ENCODE peak calls at places on chromosomes 2 and 18, in seven cellular contexts. S is SK-N-SH, B is OCI-LY7, A is H9, G is foreskin keratinocyte, I is transverse colon, R is tibial artery. V is an unnamed sample.

GRCh38 chr2:195899226-195899625 is 169.4 kb downstream of the DNAH7 start:
- DNase-seq in S (no peak), I (no peak), G (no peak), B (no peak), R (no peak), A (no peak), V (no peak)

GRCh38 chr2:232438951-232439757 is 16.8 kb upstream of the ALPI start:
- DNase-seq in S (peak; percentile 70), G (no peak), B (peak; percentile 28), A (peak; percentile 63), R (no peak), I (peak; percentile 45), V (no peak)

GRCh38 chr2:28587526-28588230 is 91.8 kb downstream of the PLB1 start:
- DNase-seq in R (no peak), A (no peak), G (no peak), S (no peak), B (no peak), I (no peak), V (no peak)

GRCh38 chr2:169291517-169291916 is 70.8 kb downstream of the LRP2 start:
- DNase-seq in S (no peak), R (no peak), I (no peak), G (no peak), A (no peak), B (no peak), V (no peak)

GRCh38 chr2:70515938-70516337 is 37.7 kb downstream of the TGFA start:
- DNase-seq in S (no peak), G (no peak), B (peak; percentile 1), A (no peak), R (no peak), I (no peak), V (no peak)

GRCh38 chr2:10514287-10514686 is 66.2 kb upstream of the ODC1 start:
- DNase-seq in S (no peak), I (no peak), B (no peak), R (no peak), G (no peak), A (no peak), V (no peak)

GRCh38 chr2:24203029-24203786 is 28.4 kb downstream of the FAM228A start:
- DNase-seq in G (no peak), I (no peak), R (no peak), B (no peak), A (no peak), S (no peak), V (peak; percentile 35)

GRCh38 chr2:232421189-232421785 is 14.6 kb downstream of the ALPG start:
- DNase-seq in A (peak; percentile 74), R (no peak), I (no peak), S (no peak), G (no peak), B (no peak), V (peak; percentile 33)

GRCh38 chr2:104944495-104944894 is 90.6 kb downstream of the POU3F3 start:
- DNase-seq in R (no peak), B (peak; percentile 16), A (no peak), G (no peak), S (peak; percentile 35), I (no peak), V (peak; percentile 63)

GRCh38 chr18:8721716-8722115 is 16.4 kb downstream of the MTCL1 start:
- DNase-seq in I (no peak), R (no peak), S (no peak), B (no peak), G (peak; percentile 36), A (no peak), V (no peak)

GRCh38 chr2:218138047-218138446 is 12.2 kb downstream of the CXCR2 start:
- DNase-seq in B (no peak), G (peak; percentile 42), I (no peak), A (no peak), R (no peak), S (no peak), V (no peak)

GRCh38 chr2:179171371-179171770 is 93.3 kb downstream of the SESTD1 start:
- DNase-seq in R (no peak), S (no peak), A (no peak), B (no peak), G (no peak), I (no peak), V (no peak)

GRCh38 chr2:67851946-67852345 is 210.9 kb downstream of the C1D start:
- DNase-seq in G (no peak), A (no peak), B (no peak), I (no peak), R (no peak), S (no peak), V (no peak)

GRCh38 chr2:108547606-108548005 is 13.3 kb downstream of the LIMS1 start:
- DNase-seq in S (no peak), B (no peak), R (no peak), I (no peak), G (no peak), A (no peak), V (no peak)

GRCh38 chr2:131400849-131401248 is 36.9 kb upstream of the RAB6D start:
- DNase-seq in G (no peak), R (no peak), B (no peak), A (no peak), S (no peak), I (no peak), V (no peak)

GRCh38 chr2:24016376-24016761 is 6.5 kb downstream of the MFSD2B start:
- DNase-seq in R (no peak), S (peak; percentile 36), I (no peak), B (no peak), G (no peak), A (no peak), V (no peak)

GRCh38 chr2:240988146-240988545 is 10.3 kb upstream of the SNED1 start:
- DNase-seq in R (peak; percentile 18), S (no peak), I (peak; percentile 7), G (no peak), A (no peak), B (no peak), V (no peak)

GRCh38 chr2:238597638-238598528 is 171.2 kb downstream of the ASB1 start:
- DNase-seq in I (no peak), S (no peak), G (no peak), A (no peak), B (no peak), R (no peak), V (no peak)

GRCh38 chr2:227366861-227367800 is 12.0 kb downstream of the TM4SF20 start:
- DNase-seq in R (peak; percentile 46), S (no peak), G (no peak), B (no peak), I (no peak), A (no peak), V (no peak)

GRCh38 chr18:56284319-56284718 is 354.1 kb downstream of the TXNL1 start:
- DNase-seq in R (no peak), G (no peak), S (no peak), B (no peak), I (no peak), A (no peak), V (no peak)

GRCh38 chr2:28232267-28232666 is 160.4 kb upstream of the FOSL2 start:
- DNase-seq in S (no peak), B (no peak), I (no peak), R (no peak), G (no peak), A (no peak), V (no peak)

GRCh38 chr18:13611058-13611615 is 115.2 kb downstream of the FAM210A start:
- DNase-seq in G (no peak), S (peak; percentile 52), A (peak; percentile 27), B (peak; percentile 59), R (peak; percentile 50), I (peak; percentile 45), V (peak; percentile 51)

DNA sequence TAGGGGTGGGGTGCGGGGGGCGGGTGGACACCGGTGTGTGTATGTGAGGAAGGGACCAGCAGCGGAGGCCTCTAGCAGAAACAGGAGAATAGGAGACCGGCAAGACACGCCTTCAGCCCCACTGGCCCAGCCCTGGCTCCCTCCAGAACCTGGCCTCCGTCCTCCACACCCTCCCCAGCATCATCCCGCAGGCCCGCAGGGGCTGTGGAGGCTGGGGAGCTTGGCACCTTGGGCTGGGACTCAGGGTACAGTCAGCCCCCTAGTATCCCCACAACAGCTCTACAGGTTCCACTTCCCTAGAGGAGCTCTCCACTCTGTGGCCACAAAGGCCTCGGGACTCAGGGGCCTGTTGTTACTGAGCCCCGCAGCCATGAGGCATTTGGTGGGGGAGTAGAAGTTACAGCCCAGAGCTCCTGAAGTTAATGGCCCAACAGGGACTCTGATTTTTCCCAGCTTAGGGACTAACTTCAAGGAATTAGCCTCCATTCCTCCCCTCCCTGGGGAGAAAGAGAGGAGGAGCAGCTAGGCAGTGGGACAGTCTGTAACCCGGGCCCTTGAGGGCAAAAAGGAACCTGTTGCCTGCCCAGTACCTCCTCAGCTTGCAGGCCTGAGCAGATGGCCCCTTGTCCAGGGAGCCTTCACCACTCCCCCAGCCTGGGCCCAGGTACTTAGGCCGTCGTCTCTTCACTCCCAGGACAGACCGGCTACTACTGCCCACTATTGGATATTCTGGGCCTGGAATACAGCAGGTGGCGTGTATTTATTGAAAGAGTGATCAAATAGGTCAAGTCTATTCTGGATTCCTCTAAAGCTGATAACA is 20.0 kb downstream of the SH2D6 start:
- DNase-seq in R (no peak), S (no peak), G (no peak), I (no peak), B (no peak), A (no peak), V (no peak)
- TF ChIP-seq CTCF in R (no peak), S (no peak), G (no peak), I (no peak), B (no peak), A (no peak), V (no peak)

GRCh38 chr2:96413067-96413722 is 77.6 kb downstream of the NCAPH start:
- DNase-seq in B (no peak), A (no peak), S (no peak), R (no peak), I (peak; percentile 39), G (no peak), V (no peak)
- H3K27ac ChIP-seq in B (no peak overlapping the region), A (no peak overlapping the region), S (no peak overlapping the region), R (peak overlapping the region; percentile 46), I (peak overlapping the region; percentile 71), G (peak overlapping the region; percentile 24), V (no peak overlapping the region)

GRCh38 chr18:77123313-77124231 is 9.0 kb downstream of the MBP start:
- DNase-seq in A (no peak), R (no peak), I (no peak), S (no peak), G (no peak), B (no peak), V (no peak)
- H3K4me1 ChIP-seq in A (peaks cover 7% of the 10 kb centered on the region), R (no peaks in the 10 kb centered on the region), I (peaks cover 65% of the 10 kb centered on the region), S (no peaks in the 10 kb centered on the region), G (peaks cover 28% of the 10 kb centered on the region), B (peaks cover 84% of the 10 kb centered on the region), V (no peaks in the 10 kb centered on the region)

GRCh38 chr18:37545461-37545860 is 20.1 kb downstream of the CELF4 start:
- DNase-seq in S (no peak), G (no peak), B (no peak), A (no peak), R (no peak), I (no peak), V (no peak)
- TF ChIP-seq CTCF in S (no peak), G (no peak), B (no peak), A (no peak), R (no peak), I (no peak), V (no peak)

GRCh38 chr2:216904554-216904953 is 44.7 kb upstream of the TNP1 start:
- DNase-seq in A (no peak), S (no peak), R (no peak), B (no peak), G (no peak), I (no peak), V (no peak)
- H3K27ac ChIP-seq in A (no peak overlapping the region), S (no peak overlapping the region), R (no peak overlapping the region), B (no peak overlapping the region), G (no peak overlapping the region), I (no peak overlapping the region), V (no peak overlapping the region)

GRCh38 chr2:136703214-136703613 is 62.1 kb upstream of the THSD7B start:
- DNase-seq in R (no peak), S (no peak), I (no peak), G (peak; percentile 22), B (no peak), A (no peak), V (no peak)
- H3K4me1 ChIP-seq in R (no peaks in the 10 kb centered on the region), S (no peaks in the 10 kb centered on the region), I (no peaks in the 10 kb centered on the region), G (no peaks in the 10 kb centered on the region), B (no peaks in the 10 kb centered on the region), A (no peaks in the 10 kb centered on the region), V (no peaks in the 10 kb centered on the region)

V was measured in neural progenitor cell.